ENCODE peak calls at places on chromosome 21, in four cellular contexts. A is GM12865, G is GM20000, F is lower lobe of right lung. B is an unnamed sample.

GRCh38 chr21:29219165-29219770 is 79.5 kb upstream of the BACH1 start:
- DNase-seq in A (no peak), G (no peak), F (no peak), B (no peak)

GRCh38 chr21:42091899-42092508 is 20.9 kb downstream of the UMODL1 start:
- DNase-seq in A (no peak), G (no peak), F (no peak), B (no peak)

GRCh38 chr21:16422702-16423101 is 692.9 kb downstream of the USP25 start:
- DNase-seq in A (no peak), G (no peak), F (no peak), B (no peak)

GRCh38 chr21:46424062-46424591 is 34.6 kb upstream of the DIP2A start:
- DNase-seq in A (no peak), G (no peak), F (peak), B (no peak)

GRCh38 chr21:29194847-29195246 is 64.4 kb downstream of the MAP3K7CL start:
- DNase-seq in A (no peak), G (no peak), F (no peak), B (no peak)

GRCh38 chr21:18298228-18298627 is 53.6 kb downstream of the CHODL start:
- DNase-seq in A (no peak), G (no peak), F (no peak), B (no peak)

GRCh38 chr21:42670884-42671283 is 17.5 kb downstream of the PDE9A start:
- DNase-seq in A (no peak), G (no peak), F (no peak), B (no peak)

GRCh38 chr21:42411197-42411869 is 7.6 kb downstream of the UBASH3A start:
- DNase-seq in A (no peak), G (no peak), F (no peak), B (no peak)

GRCh38 chr21:15291621-15292266 is 226.9 kb upstream of the NRIP1 start:
- DNase-seq in A (no peak), G (no peak), F (no peak), B (no peak)

GRCh38 chr21:42040411-42041180 is 30.4 kb upstream of the ZBTB21 start:
- DNase-seq in A (no peak), G (no peak), F (peak), B (no peak)

GRCh38 chr21:14742119-14742518 is 196.0 kb upstream of the SAMSN1 start:
- DNase-seq in A (no peak), G (no peak), F (no peak), B (no peak)

GRCh38 chr21:43865471-43866181 is 603 bp downstream of the AGPAT3 start:
- DNase-seq in A (peak), G (peak), F (peak), B (peak)

GRCh38 chr21:27885296-27885711 is 918.4 kb upstream of the ADAMTS5 start:
- DNase-seq in A (no peak), G (no peak), F (no peak), B (no peak)

GRCh38 chr21:42306366-42307035 is 8.7 kb downstream of the TFF3 start:
- DNase-seq in A (no peak), G (no peak), F (no peak), B (no peak)

DNA sequence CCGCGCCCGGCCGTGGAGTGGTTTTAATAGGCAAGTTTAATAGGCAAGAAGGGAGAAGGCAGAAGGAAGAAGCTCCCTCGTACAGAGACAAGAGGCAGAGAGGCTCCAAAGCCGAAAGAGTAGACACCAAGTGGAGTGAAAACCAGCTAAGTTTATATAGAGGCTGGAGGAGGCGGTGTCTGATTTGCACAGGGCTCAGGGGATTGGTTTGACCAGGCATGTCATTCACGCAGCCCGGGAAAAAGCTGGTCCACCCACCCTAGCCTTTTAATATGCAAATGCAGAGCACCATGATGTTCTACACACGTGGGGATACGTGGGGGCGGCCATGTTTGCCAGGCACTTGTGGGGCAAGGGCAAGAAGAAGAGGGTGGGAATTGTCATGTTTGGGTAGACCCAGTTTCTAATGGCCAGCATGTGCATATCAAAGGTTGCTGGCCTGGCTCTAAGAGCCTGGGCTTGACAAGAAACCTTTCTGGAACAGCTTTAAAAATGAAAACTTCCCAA is 18.0 kb upstream of the SOD1 start:
- DNase-seq in A (no peak), G (no peak), F (no peak), B (no peak)
- TF ChIP-seq CTCF in A (no peak), G (no peak), F (no peak), B (no peak)

GRCh38 chr21:35204850-35205564 is 155.9 kb upstream of the RUNX1 start:
- DNase-seq in A (no peak), G (peak), F (peak), B (peak)
- TF ChIP-seq CTCF in A (no peak), G (no peak), F (peak), B (no peak)

GRCh38 chr21:39341249-39341923 is 7.5 kb downstream of the HMGN1 start:
- DNase-seq in A (no peak), G (no peak), F (no peak), B (no peak)

GRCh38 chr21:39340687-39341086 is 8.2 kb downstream of the HMGN1 start:
- DNase-seq in A (no peak), G (no peak), F (no peak), B (no peak)

GRCh38 chr21:39334611-39335010 is 14.3 kb downstream of the HMGN1 start:
- DNase-seq in A (no peak), G (no peak), F (no peak), B (no peak)

GRCh38 chr21:39332175-39332574 is 16.7 kb downstream of the HMGN1 start:
- DNase-seq in A (no peak), G (no peak), F (no peak), B (no peak)

GRCh38 chr21:39336457-39337008 is 12.4 kb downstream of the HMGN1 start:
- DNase-seq in A (no peak), G (no peak), F (no peak), B (no peak)
- TF ChIP-seq CTCF in A (no peak), G (no peak), F (no peak), B (no peak)

GRCh38 chr21:45356653-45357435 is 48.1 kb upstream of the COL18A1 start:
- DNase-seq in A (no peak), G (no peak), F (peak), B (no peak)

GRCh38 chr21:45358711-45359310 is 46.2 kb upstream of the COL18A1 start:
- DNase-seq in A (no peak), G (no peak), F (peak), B (no peak)

GRCh38 chr21:45358261-45358670 is 46.7 kb upstream of the COL18A1 start:
- DNase-seq in A (no peak), G (no peak), F (peak), B (no peak)

GRCh38 chr21:45356251-45356650 is 48.7 kb upstream of the COL18A1 start:
- DNase-seq in A (no peak), G (no peak), F (peak), B (no peak)

GRCh38 chr21:45357436-45358260 is 47.3 kb upstream of the COL18A1 start:
- DNase-seq in A (no peak), G (no peak), F (peak), B (no peak)
- TF ChIP-seq CTCF in A (no peak), G (no peak), F (no peak), B (no peak)

DNA sequence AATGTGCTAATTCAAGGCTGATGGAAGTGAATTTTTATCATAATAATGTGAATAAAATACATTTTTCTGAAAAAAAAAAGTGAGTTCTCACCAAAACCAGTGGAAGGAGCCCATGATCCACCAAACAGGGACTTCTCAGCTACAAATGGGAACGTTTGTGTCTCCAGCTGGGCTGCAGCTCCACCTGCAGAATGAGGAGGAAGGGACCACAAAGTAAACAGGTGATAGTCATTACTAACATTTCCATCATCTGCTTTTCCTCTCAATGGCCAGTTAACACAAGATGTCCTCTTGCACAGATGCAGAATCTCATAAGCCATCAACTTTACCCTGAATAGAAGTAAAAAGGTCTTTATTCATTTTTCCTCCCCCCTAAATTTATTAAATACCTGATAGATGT is 246.2 kb downstream of the MRPL39 start:
- DNase-seq in A (no peak), G (no peak), F (no peak), B (no peak)
- TF ChIP-seq CTCF in A (no peak), G (no peak), F (no peak), B (no peak)